ENCODE peak calls at places on chromosomes 16 and 17, in five cellular contexts. U, B, J, N and P are unnamed samples.

GRCh38 chr16:87848676-87849345 is 20.5 kb downstream of the SLC7A5 start:
- ATAC-seq in U (no peak), B (no peak), J (no peak), N (no peak), P (no peak)

GRCh38 chr17:17406225-17406624 is 70.6 kb upstream of the MED9 start:
- ATAC-seq in U (no peak), B (peak), J (no peak), N (no peak), P (peak)

GRCh38 chr17:17204041-17204591 is 2.0 kb downstream of the PLD6 start:
- ATAC-seq in U (no peak), B (no peak), J (no peak), N (no peak), P (peak)

GRCh38 chr17:56468840-56469239 is 124.7 kb upstream of the NOG start:
- ATAC-seq in U (no peak), B (no peak), J (no peak), N (no peak), P (no peak)

GRCh38 chr16:87702325-87702811 is 63.4 kb downstream of the KLHDC4 start:
- ATAC-seq in U (peak), B (peak), J (peak), N (peak), P (peak)

GRCh38 chr17:79852748-79853147 is 13.5 kb upstream of the CBX4 start:
- ATAC-seq in U (peak), B (no peak), J (no peak), N (peak), P (no peak)

GRCh38 chr16:1501630-1502029 is 8.5 kb downstream of the TELO2 start:
- ATAC-seq in U (no peak), B (no peak), J (no peak), N (no peak), P (no peak)

GRCh38 chr16:84970447-84971127 is 40.7 kb downstream of the ZDHHC7 start:
- ATAC-seq in U (peak), B (peak), J (peak), N (peak), P (peak)

GRCh38 chr17:52947418-52947817 is 788.9 kb upstream of the CA10 start:
- ATAC-seq in U (no peak), B (no peak), J (no peak), N (no peak), P (no peak)

GRCh38 chr16:65002265-65002664 is 119.6 kb downstream of the CDH11 start:
- ATAC-seq in U (no peak), B (no peak), J (no peak), N (no peak), P (no peak)

GRCh38 chr17:13346081-13346533 is 255.6 kb downstream of the HS3ST3A1 start:
- ATAC-seq in U (no peak), B (no peak), J (peak), N (peak), P (no peak)

GRCh38 chr17:10107320-10108165 is 90.9 kb downstream of the GAS7 start:
- ATAC-seq in U (no peak), B (no peak), J (peak), N (no peak), P (no peak)

GRCh38 chr17:56893503-56893902 is 20.3 kb downstream of the TRIM25 start:
- ATAC-seq in U (no peak), B (no peak), J (no peak), N (no peak), P (no peak)

GRCh38 chr16:89422527-89422904 is 67.8 kb downstream of the ANKRD11 start:
- ATAC-seq in U (peak), B (no peak), J (no peak), N (no peak), P (no peak)

GRCh38 chr16:13919330-13919682 is 648 bp upstream of the ERCC4 start:
- ATAC-seq in U (peak), B (peak), J (peak), N (peak), P (peak)

GRCh38 chr17:21289902-21290571 is 5.5 kb downstream of the MAP2K3 start:
- ATAC-seq in U (no peak), B (no peak), J (no peak), N (no peak), P (no peak)

GRCh38 chr17:75697651-75698291 is 23.5 kb upstream of the ITGB4 start:
- ATAC-seq in U (no peak), B (peak), J (no peak), N (no peak), P (no peak)

GRCh38 chr17:66397486-66397885 is 95.1 kb downstream of the PRKCA start:
- ATAC-seq in U (peak), B (no peak), J (no peak), N (no peak), P (no peak)

GRCh38 chr16:25426829-25427228 is 169.2 kb upstream of the ZKSCAN2 start:
- ATAC-seq in U (no peak), B (no peak), J (no peak), N (no peak), P (no peak)

GRCh38 chr17:44102845-44103622 is 20.4 kb downstream of the HDAC5 start:
- ATAC-seq in U (no peak), B (peak), J (no peak), N (peak), P (peak)

GRCh38 chr16:13883266-13883665 is 36.7 kb upstream of the ERCC4 start:
- ATAC-seq in U (no peak), B (no peak), J (no peak), N (no peak), P (no peak)

GRCh38 chr17:75473246-75473645 is 16.8 kb downstream of the TMEM94 start:
- ATAC-seq in U (no peak), B (no peak), J (no peak), N (no peak), P (no peak)

GRCh38 chr17:41308918-41309359 is at the start of gene KRTAP16-1:
- ATAC-seq in U (peak), B (no peak), J (no peak), N (no peak), P (no peak)

GRCh38 chr16:65120811-65121721 is 797 bp downstream of the CDH11 start:
- ATAC-seq in U (no peak), B (no peak), J (no peak), N (no peak), P (no peak)

GRCh38 chr17:16407911-16408588 is 7.3 kb upstream of the TRPV2 start:
- ATAC-seq in U (peak), B (peak), J (peak), N (peak), P (peak)

GRCh38 chr16:87391950-87392822 is at the start of gene MAP1LC3B:
- ATAC-seq in U (peak), B (peak), J (peak), N (peak), P (peak)

GRCh38 chr17:2545393-2545792 is 33.7 kb upstream of the METTL16 start:
- ATAC-seq in U (no peak), B (peak), J (no peak), N (no peak), P (no peak)
- TF ChIP-seq EP300 in U (no peak), B (no peak), J (no peak), N (no peak), P (no peak)

DNA sequence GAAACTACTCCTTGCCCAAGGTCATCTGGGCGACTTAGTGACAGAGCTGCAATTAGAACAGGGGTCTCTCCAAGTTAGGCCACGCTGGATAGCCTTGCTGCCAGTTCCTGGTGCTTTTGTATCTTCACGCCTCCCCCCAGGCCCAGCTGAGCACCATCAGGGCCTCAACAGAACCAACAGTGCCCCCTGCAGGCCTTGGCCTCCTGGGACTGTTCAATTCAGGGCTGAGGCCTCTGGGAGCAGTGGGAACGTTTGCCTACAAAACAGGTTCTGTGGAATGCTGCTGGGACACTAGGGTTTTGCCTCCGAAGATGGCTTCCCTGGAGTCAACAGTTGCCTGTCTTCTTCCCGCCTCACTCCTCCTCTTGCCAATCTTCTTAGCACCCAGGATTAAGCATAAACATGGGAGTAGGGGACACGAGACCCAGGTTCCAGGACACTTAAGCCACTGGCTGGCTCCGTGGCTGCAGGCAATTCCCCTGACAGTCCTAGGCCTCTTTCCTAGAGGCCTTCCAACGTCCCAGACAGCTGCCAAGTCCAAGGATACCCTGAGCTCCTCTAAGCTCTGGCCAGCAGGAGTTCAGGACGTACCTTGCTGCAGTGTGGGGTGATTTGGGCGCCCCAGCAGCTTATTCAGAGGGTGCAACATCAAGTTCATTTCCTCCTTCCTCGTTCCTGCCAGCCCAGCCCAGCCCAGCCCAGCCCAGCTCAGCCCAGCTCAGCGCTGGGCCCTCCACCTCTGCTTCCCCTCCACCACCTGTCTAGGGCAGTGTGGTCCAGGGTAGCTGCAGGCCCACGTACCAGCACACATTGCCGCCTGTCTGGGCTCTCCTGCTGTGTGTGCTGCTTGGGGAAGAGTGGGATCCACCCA is 246.6 kb upstream of the RPL38 start:
- ATAC-seq in U (peak), B (peak), J (peak), N (peak), P (no peak)
- TF ChIP-seq CTCF in U (peak), B (peak), J (peak), N (peak), P (no peak)

GRCh38 chr17:51912939-51913338 is 245.6 kb downstream of the CA10 start:
- ATAC-seq in U (no peak), B (no peak), J (no peak), N (no peak), P (no peak)
- H3K4me3 ChIP-seq in U (no peak), B (no peak), J (no peak), N (no peak), P (no peak)

GRCh38 chr17:19747159-19747719 is 859 bp downstream of the ALDH3A1 start:
- ATAC-seq in U (no peak), B (no peak), J (no peak), N (no peak), P (no peak)

GRCh38 chr17:19750020-19750572 is 2.0 kb upstream of the ALDH3A1 start:
- ATAC-seq in U (no peak), B (no peak), J (no peak), N (no peak), P (no peak)

GRCh38 chr17:19746517-19746916 is 1.6 kb downstream of the ALDH3A1 start:
- ATAC-seq in U (no peak), B (no peak), J (no peak), N (no peak), P (no peak)

GRCh38 chr17:19748807-19749193 is 702 bp upstream of the ALDH3A1 start:
- ATAC-seq in U (no peak), B (peak), J (peak), N (no peak), P (no peak)

DNA sequence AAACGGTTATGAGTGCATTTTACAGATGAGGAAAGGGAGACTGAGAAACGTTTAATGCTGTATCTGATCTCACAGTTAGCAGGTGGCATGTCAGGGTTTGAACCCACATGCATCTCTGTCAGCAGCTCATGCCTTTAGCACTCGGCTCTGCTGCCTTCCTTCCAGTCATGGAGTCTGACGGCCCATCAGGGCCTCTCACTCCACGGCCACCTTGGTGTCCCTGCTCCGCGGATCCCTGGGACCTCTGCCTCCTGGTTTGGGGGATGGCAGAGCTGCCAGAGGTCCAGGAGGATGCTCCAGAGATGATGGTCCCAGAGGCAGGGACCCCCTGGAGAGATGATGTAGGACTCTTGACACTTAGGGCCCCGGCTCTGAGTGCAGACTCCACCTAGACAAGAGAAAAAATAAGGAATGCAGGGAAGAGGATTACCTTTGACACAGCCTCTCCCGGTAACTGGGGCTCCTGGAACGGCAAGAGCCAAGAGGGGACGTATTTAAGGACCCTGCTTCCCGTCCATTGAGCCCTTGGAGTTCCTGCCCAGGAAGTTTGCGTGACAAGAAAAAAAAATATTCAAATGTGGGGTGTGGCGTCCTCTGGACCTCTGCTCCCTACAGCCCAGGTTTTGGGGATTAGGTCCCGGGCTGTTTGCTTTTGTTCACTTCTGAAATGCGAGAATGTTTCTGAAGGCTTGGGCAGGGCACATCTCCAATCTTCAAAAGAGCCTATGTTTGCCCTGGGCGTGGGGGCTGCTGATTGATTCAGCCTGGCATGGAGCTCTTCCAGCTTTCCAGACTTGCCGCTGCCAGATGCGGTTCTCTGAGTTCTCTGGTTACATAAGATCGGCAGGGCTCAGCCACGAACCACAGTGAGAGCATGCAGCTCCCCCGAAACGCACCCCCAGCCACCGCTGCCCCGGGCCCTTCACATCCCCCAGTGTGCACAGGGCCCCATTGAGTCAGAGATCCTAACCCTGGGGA is at the start of gene ALDH3A1:
- ATAC-seq in U (no peak), B (peak), J (peak), N (no peak), P (no peak)
- TF ChIP-seq EP300 in U (no peak), B (peak), J (peak), N (no peak), P (no peak)

DNA sequence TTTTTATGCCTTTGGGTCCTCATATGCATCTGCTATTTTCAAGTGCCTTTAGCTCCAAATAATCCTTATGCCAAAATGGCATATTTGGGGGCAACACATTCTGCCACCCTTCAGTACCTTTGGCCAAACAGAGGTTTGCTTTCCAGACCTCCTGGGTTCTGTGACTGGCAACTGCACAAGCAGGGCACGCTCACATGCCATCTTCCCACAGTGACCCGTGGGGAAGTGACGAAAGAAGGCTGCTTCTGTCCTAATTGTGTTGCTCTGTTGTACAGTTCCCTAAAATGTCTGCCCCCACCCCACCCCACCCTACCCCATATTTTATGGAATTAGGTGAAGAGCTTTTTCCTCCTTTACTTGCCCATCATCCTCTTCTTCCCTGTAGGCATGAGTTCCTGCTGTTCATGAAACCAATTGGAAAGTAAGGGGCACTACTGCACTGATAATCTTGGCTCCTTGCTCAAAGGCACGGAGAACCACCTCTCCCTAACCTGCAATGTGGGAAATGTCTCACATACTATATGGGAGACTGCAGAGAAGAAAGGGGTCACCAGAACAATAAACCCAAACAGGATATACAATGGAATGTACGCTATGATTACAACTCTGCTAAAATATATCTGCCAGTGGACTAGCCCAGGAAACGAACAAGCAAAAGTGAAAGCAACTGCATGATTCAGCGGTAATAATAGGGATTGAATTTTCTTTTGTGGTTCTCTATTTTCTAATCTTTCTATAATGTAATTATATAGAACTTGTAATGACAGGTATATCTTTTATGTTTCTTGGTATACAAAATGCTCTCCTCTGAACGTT is 3.3 kb upstream of the SLFN12L start:
- ATAC-seq in U (peak), B (no peak), J (peak), N (peak), P (peak)
- TF ChIP-seq CTCF in U (no peak), B (no peak), J (no peak), N (no peak), P (no peak)

GRCh38 chr16:23871924-23872323 is 36.1 kb downstream of the PRKCB start:
- ATAC-seq in U (no peak), B (no peak), J (no peak), N (no peak), P (no peak)
- H3K4me3 ChIP-seq in U (no peak), B (no peak), J (no peak), N (no peak), P (no peak)

GRCh38 chr16:11295672-11296071 is 14.5 kb upstream of the PRM1 start:
- ATAC-seq in U (no peak), B (no peak), J (no peak), N (no peak), P (no peak)

GRCh38 chr16:11296351-11296705 is 15.2 kb upstream of the PRM1 start:
- ATAC-seq in U (no peak), B (no peak), J (no peak), N (no peak), P (no peak)

GRCh38 chr16:11298143-11298900 is 17.2 kb upstream of the PRM1 start:
- ATAC-seq in U (peak), B (peak), J (no peak), N (no peak), P (no peak)

GRCh38 chr16:11297492-11298142 is 16.5 kb upstream of the PRM1 start:
- ATAC-seq in U (peak), B (peak), J (no peak), N (peak), P (peak)

DNA sequence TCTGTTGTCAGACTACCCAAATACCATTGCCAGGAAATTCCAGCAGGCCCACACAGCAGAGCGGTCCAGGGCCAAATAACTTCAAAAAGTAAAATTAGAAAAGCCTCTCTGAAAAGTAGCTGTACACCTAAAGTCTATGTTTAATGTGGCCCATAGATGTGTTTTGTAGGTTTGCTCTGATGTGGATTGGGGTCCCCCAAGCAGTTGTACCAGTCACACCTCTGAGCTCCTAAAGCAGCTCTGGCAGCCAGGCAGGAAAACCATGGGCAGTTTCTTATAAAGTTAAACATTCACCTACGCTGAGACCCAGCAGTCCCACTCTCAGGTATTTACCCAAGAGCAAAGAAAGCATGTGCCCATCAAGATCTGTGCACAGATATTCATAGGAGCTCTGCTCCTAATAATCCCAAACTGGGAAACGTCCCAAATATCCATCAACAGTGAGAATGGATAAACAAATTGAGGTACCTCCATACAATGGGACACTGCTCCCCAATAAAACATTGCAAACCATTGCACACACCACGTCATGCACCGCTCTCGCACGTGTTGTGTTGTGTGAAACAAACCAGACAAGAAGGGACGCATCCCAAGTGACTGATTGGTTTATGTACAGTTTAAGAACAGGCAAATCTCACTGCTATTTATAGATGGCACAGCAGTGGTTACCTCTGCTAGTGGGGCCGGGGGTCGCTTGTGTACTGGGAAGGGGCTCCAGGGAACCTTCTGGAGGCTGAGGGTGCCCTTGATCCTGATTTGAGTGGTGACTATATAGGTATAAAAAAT is 15.8 kb upstream of the PRM1 start:
- ATAC-seq in U (peak), B (peak), J (no peak), N (no peak), P (no peak)
- TF ChIP-seq EP300 in U (no peak), B (peak), J (no peak), N (no peak), P (no peak)